ENCODE peak calls at places on chromosomes 5 and 9, in ten cellular contexts. S is GM20000; U is stimulated activated CD4-positive, alpha-beta T cell treated with anti-CD3 and anti-CD28 coated beads, Interleukin-2, amount 100 ng/mL, for 48 hours; D is germinal center; Q is mammary epithelial cell; N is MV-4-11; Z is T-helper 9 cell; P is SK-N-DZ; L is T-cell; K is cardiac muscle cell. E is an unnamed sample.

GRCh38 chr5:137563301-137563645 is 64.1 kb upstream of the SPOCK1 start:
- DNase-seq in Z (no peak), S (no peak), K (no peak), P (no peak), U (no peak), D (no peak), Q (no peak), L (no peak), N (no peak), E (no peak)

GRCh38 chr5:107486489-107486888 is 184.2 kb downstream of the EFNA5 start:
- DNase-seq in K (no peak), N (peak), Q (peak), D (no peak), U (peak), S (peak), P (no peak), Z (no peak), L (peak), E (no peak)

GRCh38 chr5:143976055-143976454 is 164.1 kb downstream of the HMHB1 start:
- DNase-seq in L (no peak), U (no peak), S (no peak), Q (peak), D (no peak), Z (no peak), K (no peak), N (no peak), P (no peak), E (no peak)

GRCh38 chr9:91646702-91647101 is 223.1 kb upstream of the NFIL3 start:
- DNase-seq in U (no peak), Z (no peak), L (no peak), S (no peak), P (no peak), K (no peak), N (no peak), Q (no peak), D (no peak), E (no peak)

GRCh38 chr9:95773061-95773433 is 102.4 kb upstream of the ERCC6L2 start:
- DNase-seq in S (no peak), L (no peak), U (no peak), P (no peak), Q (no peak), D (no peak), N (no peak), K (no peak), Z (no peak), E (no peak)

GRCh38 chr5:32951878-32952277 is 240.8 kb downstream of the NPR3 start:
- DNase-seq in L (no peak), Z (no peak), S (no peak), Q (no peak), D (no peak), U (no peak), P (no peak), K (no peak), N (no peak), E (no peak)

GRCh38 chr9:72297516-72297915 is 67.5 kb downstream of the ZFAND5 start:
- DNase-seq in K (no peak), P (no peak), S (no peak), L (no peak), N (no peak), D (no peak), Z (no peak), U (no peak), Q (no peak), E (no peak)

GRCh38 chr9:136081826-136082495 is 13.1 kb downstream of the NACC2 start:
- DNase-seq in D (no peak), L (no peak), K (no peak), U (no peak), S (no peak), P (no peak), Z (no peak), Q (no peak), N (no peak), E (no peak)

GRCh38 chr9:71984388-71985069 is 73.1 kb downstream of the C9orf85 start:
- DNase-seq in Q (peak), P (no peak), U (no peak), Z (no peak), S (no peak), N (no peak), D (no peak), L (no peak), K (peak), E (no peak)

GRCh38 chr9:81318571-81318970 is 370.8 kb downstream of the TLE1 start:
- DNase-seq in L (no peak), P (no peak), U (no peak), K (no peak), Z (no peak), Q (peak), S (no peak), N (peak), D (no peak), E (no peak)

GRCh38 chr5:141951341-141951781 is 6.6 kb downstream of the PCDH12 start:
- DNase-seq in K (peak), Q (no peak), S (peak), D (peak), Z (no peak), N (no peak), U (peak), L (no peak), P (peak), E (peak)

GRCh38 chr9:17578911-17579793 is at the start of gene SH3GL2:
- DNase-seq in L (no peak), K (peak), P (peak), Q (peak), D (peak), N (no peak), U (peak), S (peak), Z (no peak), E (no peak)

GRCh38 chr9:3329361-3329760 is 196.4 kb downstream of the RFX3 start:
- DNase-seq in P (no peak), D (no peak), Z (no peak), N (no peak), U (no peak), S (no peak), Q (peak), L (no peak), K (no peak), E (no peak)

GRCh38 chr9:3444016-3444415 is 81.8 kb downstream of the RFX3 start:
- DNase-seq in L (no peak), N (no peak), Z (no peak), D (no peak), S (no peak), Q (no peak), P (no peak), K (no peak), U (no peak), E (no peak)

GRCh38 chr5:143554194-143554717 is 150.8 kb upstream of the NR3C1 start:
- DNase-seq in Q (peak), P (no peak), Z (no peak), S (no peak), L (no peak), U (no peak), K (no peak), D (no peak), N (peak), E (no peak)

GRCh38 chr5:119726544-119726943 is 97.2 kb downstream of the FAM170A start:
- DNase-seq in N (no peak), Q (no peak), U (no peak), K (no peak), D (no peak), S (no peak), P (no peak), L (no peak), Z (no peak), E (no peak)

E was measured in K562.